ENCODE peak calls at places on chromosome X, in six cellular contexts. W is esophagus squamous epithelium, X is NCI-H1048, D is cardiac muscle cell, C is HFFc6, J is fibroblast of lung. H is an unnamed sample.
A peak's percentile ranks its signal among the peaks of the same experiment; 100 is the strongest.

GRCh38 chrX:73977542-73978169 is 326.3 kb upstream of the ZCCHC13 start:
- DNase-seq in W (no peak), X (no peak), D (no peak), C (no peak), J (no peak), H (no peak)

GRCh38 chrX:104137496-104137895 is 19.3 kb downstream of the SLC25A53 start:
- DNase-seq in W (no peak), X (peak; percentile 6), D (no peak), C (no peak), J (peak; percentile 32), H (no peak)

GRCh38 chrX:122777766-122778165 is 406.3 kb upstream of the GRIA3 start:
- DNase-seq in W (no peak), X (no peak), D (no peak), C (no peak), J (peak; percentile 0), H (no peak)

GRCh38 chrX:121333942-121334341 is 286.5 kb downstream of the GLUD2 start:
- DNase-seq in W (no peak), X (no peak), D (no peak), C (no peak), J (no peak), H (no peak)

GRCh38 chrX:487836-488235 is 101.1 kb upstream of the PPP2R3B start:
- DNase-seq in W (no peak), X (no peak), D (no peak), C (no peak), J (no peak), H (no peak)

GRCh38 chrX:39559229-39559628 is 538.5 kb downstream of the BCOR start:
- DNase-seq in W (no peak), X (no peak), D (no peak), C (peak; percentile 2), J (no peak), H (no peak)

GRCh38 chrX:24479924-24480722 is 15.0 kb downstream of the PDK3 start:
- DNase-seq in W (no peak), X (no peak), D (no peak), C (no peak), J (peak; percentile 13), H (no peak)

GRCh38 chrX:50106051-50106450 is 94.8 kb downstream of the AKAP4 start:
- DNase-seq in W (no peak), X (no peak), D (no peak), C (no peak), J (no peak), H (no peak)

GRCh38 chrX:21838937-21839333 is 482 bp upstream of the MBTPS2 start:
- DNase-seq in W (no peak), X (no peak), D (peak; percentile 48), C (no peak), J (peak; percentile 68), H (no peak)

GRCh38 chrX:142089193-142089592 is 115.9 kb downstream of the MAGEC2 start:
- DNase-seq in W (no peak), X (no peak), D (peak; percentile 41), C (peak; percentile 40), J (peak; percentile 48), H (no peak)

GRCh38 chrX:63652086-63652775 is 132.8 kb downstream of the ARHGEF9 start:
- DNase-seq in W (no peak), X (no peak), D (no peak), C (peak; percentile 38), J (peak; percentile 44), H (no peak)

GRCh38 chrX:97474933-97475332 is 591.2 kb downstream of the RPA4 start:
- DNase-seq in W (no peak), X (no peak), D (no peak), C (no peak), J (no peak), H (no peak)

GRCh38 chrX:23372220-23372902 is 37.7 kb downstream of the PTCHD1 start:
- DNase-seq in W (no peak), X (no peak), D (peak; percentile 66), C (no peak), J (no peak), H (no peak)

GRCh38 chrX:21798677-21799219 is 40.7 kb upstream of the MBTPS2 start:
- DNase-seq in W (no peak), X (no peak), D (peak; percentile 9), C (no peak), J (peak; percentile 59), H (no peak)

GRCh38 chrX:153526040-153526439 is 8.6 kb downstream of the ATP2B3 start:
- DNase-seq in W (no peak), X (no peak), D (no peak), C (no peak), J (no peak), H (no peak)

H was measured in psoas muscle.